ENCODE peak calls at places on chromosomes 3 and 15, in four cellular contexts. S, O, R and F are unnamed samples.

GRCh38 chr3:17632401-17633100 is 109.9 kb downstream of the TBC1D5 start:
- DNase-seq in R (no peak), S (no peak), O (peak), F (no peak)

GRCh38 chr3:30550246-30550645 is 56.2 kb upstream of the TGFBR2 start:
- DNase-seq in R (no peak), S (no peak), O (peak), F (no peak)

GRCh38 chr3:12993623-12994356 is 79.4 kb downstream of the IQSEC1 start:
- DNase-seq in O (no peak), R (no peak), S (no peak), F (no peak)

GRCh38 chr15:101272584-101272983 is 4.7 kb downstream of the SELENOS start:
- DNase-seq in R (no peak), O (no peak), S (no peak), F (no peak)

GRCh38 chr3:183502782-183503181 is 52.7 kb downstream of the KLHL6 start:
- DNase-seq in S (no peak), R (peak), O (peak), F (peak)

GRCh38 chr3:140505256-140505655 is 172.6 kb upstream of the TRIM42 start:
- DNase-seq in O (peak), S (no peak), R (no peak), F (no peak)

GRCh38 chr3:127053979-127054378 is 71.1 kb downstream of the PLXNA1 start:
- DNase-seq in S (no peak), R (no peak), O (no peak), F (no peak)

GRCh38 chr3:143121240-143122088 is 1.9 kb downstream of the CHST2 start:
- DNase-seq in S (no peak), R (no peak), O (peak), F (peak)

GRCh38 chr3:123789160-123789559 is 95.0 kb downstream of the MYLK start:
- DNase-seq in O (no peak), R (no peak), S (no peak), F (no peak)

GRCh38 chr3:147887797-147888196 is 478.6 kb downstream of the ZIC1 start:
- DNase-seq in S (no peak), R (no peak), O (no peak), F (no peak)

GRCh38 chr3:29619676-29620075 is 338.8 kb downstream of the RBMS3 start:
- DNase-seq in R (no peak), S (no peak), O (no peak), F (no peak)

GRCh38 chr3:184730924-184731323 is 19.1 kb upstream of the MAGEF1 start:
- DNase-seq in O (no peak), S (no peak), R (no peak), F (no peak)

GRCh38 chr3:118501152-118501551 is 533.5 kb downstream of the IGSF11 start:
- DNase-seq in O (peak), R (peak), S (no peak), F (no peak)

GRCh38 chr3:107604057-107604802 is 81.5 kb downstream of the BBX start:
- DNase-seq in S (no peak), O (no peak), R (no peak), F (no peak)

GRCh38 chr3:134810850-134811249 is 15.8 kb downstream of the EPHB1 start:
- DNase-seq in O (no peak), R (no peak), S (no peak), F (no peak)

GRCh38 chr3:114973576-114973975 is 173.5 kb downstream of the ZBTB20 start:
- DNase-seq in S (no peak), R (no peak), O (no peak), F (no peak)

GRCh38 chr15:81176291-81176893 is 20.3 kb upstream of the IL16 start:
- DNase-seq in O (no peak), R (no peak), S (no peak), F (peak)

GRCh38 chr3:128322030-128323022 is 144.4 kb downstream of the DNAJB8 start:
- DNase-seq in R (no peak), S (no peak), O (peak), F (peak)

GRCh38 chr3:24508423-24508839 is 13.8 kb upstream of the THRB start:
- DNase-seq in S (no peak), R (no peak), O (no peak), F (no peak)

GRCh38 chr3:15223684-15224575 is 17.9 kb downstream of the CAPN7 start:
- DNase-seq in O (peak), R (peak), S (no peak), F (no peak)

GRCh38 chr15:55016225-55016624 is 180.5 kb downstream of the RSL24D1 start:
- DNase-seq in O (no peak), R (no peak), S (no peak), F (no peak)